ENCODE peak calls at places on chromosome 16, in seven cellular contexts. M is CD8-positive, alpha-beta T cell; K is transverse colon; E is kidney epithelial cell; W is AG04449; S is BJ; H is fibroblast of villous mesenchyme. R is an unnamed sample.

GRCh38 chr16:84755004-84755672 is 55.3 kb downstream of the USP10 start:
- DNase-seq in K (no peak), W (no peak), E (no peak), S (no peak), H (no peak), M (no peak), R (no peak)

GRCh38 chr16:66026211-66026610 is 340.3 kb upstream of the CDH5 start:
- DNase-seq in W (no peak), K (no peak), M (no peak), H (no peak), E (no peak), S (no peak), R (no peak)

GRCh38 chr16:23979982-23980381 is 144.2 kb downstream of the PRKCB start:
- DNase-seq in S (no peak), K (no peak), H (no peak), M (no peak), W (no peak), E (no peak), R (no peak)

GRCh38 chr16:74591914-74592650 is 14.8 kb downstream of the GLG1 start:
- DNase-seq in H (no peak), M (no peak), K (no peak), W (no peak), E (no peak), S (no peak), R (no peak)

GRCh38 chr16:9033125-9033830 is 58.2 kb upstream of the HAPSTR1 start:
- DNase-seq in S (no peak), E (no peak), W (no peak), H (peak), K (peak), M (no peak), R (no peak)

GRCh38 chr16:84893467-84893848 is 73.7 kb downstream of the CRISPLD2 start:
- DNase-seq in H (no peak), S (no peak), M (no peak), W (no peak), K (no peak), E (no peak), R (no peak)

GRCh38 chr16:8403978-8404738 is 186.2 kb downstream of the TMEM114 start:
- DNase-seq in H (no peak), K (no peak), S (no peak), M (no peak), W (no peak), E (no peak), R (no peak)

GRCh38 chr16:49919327-49919726 is 63.4 kb upstream of the ZNF423 start:
- DNase-seq in W (no peak), H (no peak), E (no peak), M (no peak), S (no peak), K (no peak), R (no peak)

GRCh38 chr16:4212934-4213296 is 29.0 kb downstream of the SRL start:
- DNase-seq in W (no peak), K (no peak), S (peak), M (no peak), H (peak), E (peak), R (peak)

GRCh38 chr16:8199390-8199789 is 390.9 kb downstream of the TMEM114 start:
- DNase-seq in S (no peak), K (no peak), E (no peak), W (no peak), M (no peak), H (no peak), R (no peak)

GRCh38 chr16:11552445-11552844 is 34.3 kb downstream of the LITAF start:
- DNase-seq in M (no peak), K (no peak), H (peak), E (no peak), S (no peak), W (no peak), R (no peak)

GRCh38 chr16:70649300-70649699 is 2.9 kb downstream of the IL34 start:
- DNase-seq in K (no peak), W (no peak), H (no peak), M (no peak), S (no peak), E (no peak), R (no peak)

GRCh38 chr16:68369697-68370096 is 58.9 kb downstream of the PRMT7 start:
- DNase-seq in H (no peak), E (no peak), K (peak), W (no peak), M (no peak), S (no peak), R (no peak)

GRCh38 chr16:10828851-10829331 is 10.3 kb upstream of the TVP23A start:
- DNase-seq in M (no peak), K (peak), E (peak), S (peak), W (no peak), H (peak), R (peak)

GRCh38 chr16:82667437-82667836 is 40.7 kb downstream of the CDH13 start:
- DNase-seq in E (no peak), H (no peak), W (no peak), K (no peak), S (no peak), M (no peak), R (no peak)

GRCh38 chr16:49632798-49633189 is 223.1 kb downstream of the ZNF423 start:
- DNase-seq in H (no peak), W (no peak), M (no peak), E (no peak), K (no peak), S (no peak), R (no peak)

GRCh38 chr16:59192551-59193199 is 458.6 kb upstream of the GOT2 start:
- DNase-seq in S (no peak), M (no peak), H (no peak), W (no peak), K (no peak), E (no peak), R (no peak)

GRCh38 chr16:76940251-76940650 is 250.7 kb upstream of the MON1B start:
- DNase-seq in E (peak), W (no peak), S (no peak), H (no peak), M (no peak), K (no peak), R (peak)

GRCh38 chr16:20613471-20613887 is 37.3 kb upstream of the ACSM2B start:
- DNase-seq in W (no peak), M (no peak), H (no peak), E (no peak), K (no peak), S (no peak), R (no peak)

GRCh38 chr16:12025472-12025871 is 48.9 kb downstream of the SNX29 start:
- DNase-seq in E (no peak), W (no peak), M (no peak), S (no peak), K (no peak), H (no peak), R (no peak)

GRCh38 chr16:49701867-49702494 is 153.9 kb downstream of the ZNF423 start:
- DNase-seq in H (no peak), M (no peak), W (no peak), E (no peak), S (no peak), K (peak), R (no peak)

GRCh38 chr16:22318690-22319358 is 21.6 kb downstream of the POLR3E start:
- DNase-seq in H (peak), E (no peak), W (no peak), S (no peak), M (peak), K (peak), R (no peak)

GRCh38 chr16:86671486-86672214 is 93.3 kb downstream of the FOXL1 start:
- DNase-seq in H (peak), K (no peak), M (no peak), S (no peak), W (no peak), E (no peak), R (no peak)

GRCh38 chr16:20611350-20611902 is 35.3 kb upstream of the ACSM2B start:
- DNase-seq in W (no peak), S (no peak), M (no peak), E (no peak), H (no peak), K (no peak), R (no peak)

GRCh38 chr16:20889625-20890275 is 10.4 kb downstream of the DCUN1D3 start:
- DNase-seq in E (no peak), H (no peak), M (no peak), K (no peak), W (no peak), S (no peak), R (no peak)

GRCh38 chr16:4380131-4381063 is 8.7 kb downstream of the VASN start:
- DNase-seq in H (no peak), K (no peak), S (no peak), W (no peak), M (no peak), E (no peak), R (no peak)

GRCh38 chr16:12796498-12796897 is 7.2 kb downstream of the CPPED1 start:
- DNase-seq in H (no peak), E (no peak), W (no peak), S (no peak), M (no peak), K (no peak), R (no peak)

GRCh38 chr16:53084141-53084541 is 29.4 kb downstream of the CHD9 start:
- DNase-seq in H (no peak), W (no peak), E (no peak), K (no peak), M (no peak), S (no peak), R (no peak)

GRCh38 chr16:27465483-27465879 is 63.5 kb downstream of the IL21R start:
- DNase-seq in E (no peak), S (no peak), K (no peak), M (no peak), H (no peak), W (no peak), R (no peak)

GRCh38 chr16:6687593-6687992 is 645.1 kb upstream of the RBFOX1 start:
- DNase-seq in S (no peak), W (no peak), E (no peak), M (no peak), H (no peak), K (no peak), R (no peak)

GRCh38 chr16:9134739-9135138 is 43.3 kb downstream of the HAPSTR1 start:
- DNase-seq in K (peak), W (no peak), M (peak), H (peak), E (no peak), S (no peak), R (no peak)

GRCh38 chr16:87316450-87316922 is 706 bp downstream of the C16orf95 start:
- DNase-seq in E (no peak), H (no peak), S (no peak), K (no peak), W (no peak), M (no peak), R (no peak)

GRCh38 chr16:25395528-25395927 is 137.9 kb upstream of the ZKSCAN2 start:
- DNase-seq in M (no peak), E (no peak), H (no peak), W (no peak), S (no peak), K (no peak), R (no peak)

GRCh38 chr16:85947511-85948509 is 48.8 kb downstream of the IRF8 start:
- DNase-seq in E (no peak), W (no peak), M (no peak), K (peak), S (no peak), H (no peak), R (no peak)

GRCh38 chr16:66406534-66407368 is 20.3 kb upstream of the BEAN1 start:
- DNase-seq in H (peak), S (no peak), W (no peak), E (no peak), M (peak), K (peak), R (no peak)

GRCh38 chr16:65961491-65962143 is 404.9 kb upstream of the CDH5 start:
- DNase-seq in W (no peak), H (no peak), M (no peak), K (no peak), E (peak), S (no peak), R (no peak)

DNA sequence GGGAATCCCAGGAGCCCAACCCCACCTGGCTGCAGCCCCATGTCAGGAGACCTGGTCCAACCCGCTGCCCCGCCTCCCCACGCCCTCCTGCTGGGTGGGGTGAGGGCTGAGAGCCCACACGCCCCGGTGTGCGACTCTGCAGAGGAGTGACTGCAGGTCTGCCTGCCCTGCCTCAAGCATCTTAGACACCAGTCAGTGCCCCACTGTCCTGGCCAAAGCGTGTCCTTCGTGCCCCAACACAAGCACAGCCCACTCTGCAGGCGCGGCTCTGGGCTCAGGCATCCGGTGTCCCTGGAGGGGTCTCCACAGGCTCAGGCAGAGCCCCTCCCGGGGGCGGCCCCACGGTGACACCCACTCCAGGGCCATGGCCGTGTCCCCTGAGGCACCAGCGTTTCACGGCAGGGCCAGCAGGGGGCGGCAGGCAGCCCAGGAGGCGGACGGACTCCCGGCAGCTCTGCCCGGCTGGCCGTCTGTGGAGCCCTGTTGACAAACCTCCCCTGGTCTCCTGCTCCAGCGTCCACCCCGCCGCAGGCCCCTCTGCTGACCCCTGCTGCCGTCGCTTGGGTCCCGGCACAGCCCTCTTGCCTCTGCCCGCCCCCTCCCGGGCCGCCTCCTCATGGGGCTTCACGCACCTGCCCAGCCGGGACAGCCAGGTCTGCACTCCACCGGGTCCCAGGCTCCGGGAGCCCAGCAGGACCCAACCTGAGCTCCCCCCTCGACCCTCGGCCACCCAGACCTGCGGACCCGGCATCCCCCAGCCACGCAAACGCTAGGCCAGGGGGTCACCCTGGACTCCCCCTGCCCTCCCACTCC is 8.6 kb upstream of the UBE2I start:
- DNase-seq in S (no peak), H (peak), E (no peak), M (peak), W (no peak), K (peak), R (no peak)
- H3K4me3 ChIP-seq in S (no peak), H (no peak), E (no peak), M (peak), W (no peak), K (no peak), R (peak)

GRCh38 chr16:521381-522210 is 5.9 kb upstream of the CAPN15 start:
- DNase-seq in K (peak), H (no peak), M (no peak), E (no peak), W (no peak), S (no peak), R (no peak)

GRCh38 chr16:520847-521246 is 6.7 kb upstream of the CAPN15 start:
- DNase-seq in E (no peak), W (no peak), H (no peak), M (no peak), K (no peak), S (no peak), R (no peak)

GRCh38 chr16:519425-519824 is 8.1 kb upstream of the CAPN15 start:
- DNase-seq in W (no peak), S (no peak), K (no peak), M (no peak), E (no peak), H (no peak), R (no peak)

GRCh38 chr16:519841-520687 is 7.4 kb upstream of the CAPN15 start:
- DNase-seq in S (no peak), E (no peak), H (no peak), M (no peak), W (no peak), K (no peak), R (no peak)

GRCh38 chr16:518858-519257 is 8.7 kb upstream of the CAPN15 start:
- DNase-seq in H (no peak), W (no peak), E (no peak), M (no peak), S (no peak), K (no peak), R (no peak)
- TF ChIP-seq CTCF in H (no peak), W (no peak), E (no peak), M (no peak), S (no peak), K (no peak), R (no peak)

GRCh38 chr16:74437-75318 is 2.2 kb upstream of the RHBDF1 start:
- DNase-seq in H (no peak), K (no peak), S (no peak), M (no peak), W (no peak), E (no peak), R (no peak)

GRCh38 chr16:74025-74424 is 1.6 kb upstream of the RHBDF1 start:
- DNase-seq in K (no peak), S (no peak), W (no peak), H (no peak), M (no peak), E (no peak), R (no peak)

GRCh38 chr16:71210-71539 is 1.3 kb downstream of the RHBDF1 start:
- DNase-seq in K (no peak), H (no peak), E (no peak), M (no peak), W (no peak), S (no peak), R (no peak)

GRCh38 chr16:71540-72341 is 690 bp downstream of the RHBDF1 start:
- DNase-seq in K (peak), S (no peak), H (peak), M (no peak), W (no peak), E (no peak), R (no peak)

GRCh38 chr16:72561-73537 is at the start of gene RHBDF1:
- DNase-seq in E (no peak), K (peak), W (no peak), H (peak), M (no peak), S (no peak), R (no peak)
- H3K4me3 ChIP-seq in E (peak), K (peak), W (peak), H (peak), M (no peak), S (peak), R (peak)

DNA sequence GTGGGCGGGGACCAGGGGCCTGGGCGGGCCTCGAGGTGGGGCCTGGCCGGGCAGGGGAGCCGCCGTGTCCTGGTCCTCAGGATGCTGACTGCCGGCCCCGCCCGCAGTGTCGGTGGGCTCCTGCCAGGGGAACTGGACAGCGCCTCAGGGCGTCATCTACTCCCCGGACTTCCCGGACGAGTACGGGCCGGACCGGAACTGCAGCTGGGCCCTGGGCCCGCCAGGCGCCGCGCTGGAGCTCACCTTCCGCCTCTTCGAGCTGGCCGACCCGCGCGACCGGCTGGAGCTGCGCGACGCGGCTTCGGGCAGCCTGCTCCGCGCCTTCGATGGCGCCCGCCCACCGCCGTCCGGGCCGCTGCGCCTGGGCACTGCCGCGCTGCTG is 2.4 kb upstream of the PAQR4 start:
- DNase-seq in M (no peak), E (no peak), W (no peak), S (no peak), H (no peak), K (peak), R (no peak)
- TF ChIP-seq CTCF in M (no peak), E (no peak), W (no peak), S (peak), H (no peak), K (no peak), R (no peak)

GRCh38 chr16:2147981-2148671 is at the start of gene RAB26:
- DNase-seq in H (peak), K (peak), E (no peak), M (peak), W (no peak), S (no peak), R (no peak)
- H3K4me3 ChIP-seq in H (peak), K (peak), E (peak), M (peak), W (peak), S (peak), R (peak)

GRCh38 chr16:56336071-56336688 is 89.2 kb downstream of the AMFR start:
- DNase-seq in M (no peak), K (no peak), E (no peak), S (no peak), W (no peak), H (no peak), R (no peak)

GRCh38 chr16:56332464-56333079 is 92.8 kb downstream of the AMFR start:
- DNase-seq in S (no peak), W (no peak), M (no peak), K (peak), H (peak), E (no peak), R (no peak)

GRCh38 chr16:56336711-56337110 is 88.6 kb downstream of the AMFR start:
- DNase-seq in H (no peak), E (no peak), K (no peak), W (no peak), S (no peak), M (no peak), R (no peak)

GRCh38 chr16:56337131-56337857 is 88.1 kb downstream of the AMFR start:
- DNase-seq in E (no peak), M (no peak), S (no peak), H (no peak), W (no peak), K (no peak), R (no peak)

DNA sequence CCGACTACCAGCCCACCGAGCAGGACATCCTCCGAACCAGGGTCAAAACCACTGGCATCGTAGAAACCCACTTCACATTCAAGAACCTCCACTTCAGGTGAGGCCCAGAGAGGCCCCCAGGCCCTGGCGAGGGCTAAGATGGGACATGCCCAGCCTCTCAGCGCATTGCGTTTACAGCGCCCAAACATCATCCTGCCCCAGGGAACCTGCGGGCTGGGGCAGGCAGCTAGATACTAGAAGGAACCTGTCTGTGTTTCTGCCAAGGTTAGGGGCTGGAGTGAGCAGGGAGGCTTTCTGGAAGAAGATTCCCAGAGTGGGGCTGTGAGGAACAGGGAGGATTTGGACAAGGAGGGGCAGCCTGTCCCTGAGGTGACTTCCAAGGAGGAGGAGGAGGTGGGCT is 90.6 kb downstream of the AMFR start:
- DNase-seq in M (no peak), W (no peak), K (no peak), E (no peak), S (no peak), H (no peak), R (no peak)
- TF ChIP-seq CTCF in M (no peak), W (no peak), K (no peak), E (no peak), S (no peak), H (no peak), R (no peak)